ENCODE peak calls at places on chromosomes 11 and 22, in eight cellular contexts. One of them, this sample, is unnamed.

GRCh38 chr11:17692931-17693330 is 26.4 kb upstream of the MYOD1 start:
- DNase-seq in A549: no peak
- DNase-seq in GM12878: no peak
- DNase-seq in H1: no peak
- DNase-seq in endothelial cell of umbilical vein: no peak
- DNase-seq in WTC11: no peak
- DNase-seq in HepG2: no peak
- DNase-seq in HCT116: no peak
- DNase-seq in this sample: no peak

GRCh38 chr11:69385832-69386415 is 92.0 kb downstream of the MYEOV start:
- DNase-seq in H1: no peak
- DNase-seq in HepG2: no peak
- DNase-seq in endothelial cell of umbilical vein: no peak
- DNase-seq in GM12878: no peak
- DNase-seq in HCT116: no peak
- DNase-seq in WTC11: no peak
- DNase-seq in A549: no peak
- DNase-seq in this sample: no peak

GRCh38 chr22:42664976-42665831 is 16.0 kb upstream of the CYB5R3 start:
- DNase-seq in endothelial cell of umbilical vein: no peak
- DNase-seq in HCT116: no peak
- DNase-seq in GM12878: peak; percentile 93
- DNase-seq in WTC11: no peak
- DNase-seq in A549: no peak
- DNase-seq in HepG2: no peak
- DNase-seq in H1: no peak
- DNase-seq in this sample: no peak

GRCh38 chr11:47328449-47329390 is 23.8 kb downstream of the MYBPC3 start:
- DNase-seq in GM12878: peak; percentile 25
- DNase-seq in H1: no peak
- DNase-seq in HepG2: no peak
- DNase-seq in A549: no peak
- DNase-seq in WTC11: no peak
- DNase-seq in HCT116: no peak
- DNase-seq in endothelial cell of umbilical vein: no peak
- DNase-seq in this sample: no peak

GRCh38 chr11:86797133-86797532 is 3.2 kb upstream of the PRSS23 start:
- DNase-seq in A549: no peak
- DNase-seq in WTC11: no peak
- DNase-seq in GM12878: no peak
- DNase-seq in HCT116: no peak
- DNase-seq in endothelial cell of umbilical vein: no peak
- DNase-seq in H1: no peak
- DNase-seq in HepG2: no peak
- DNase-seq in this sample: no peak

GRCh38 chr22:49299821-49300231 is 527.8 kb downstream of the BRD1 start:
- DNase-seq in A549: no peak
- DNase-seq in HCT116: no peak
- DNase-seq in GM12878: no peak
- DNase-seq in endothelial cell of umbilical vein: no peak
- DNase-seq in HepG2: no peak
- DNase-seq in H1: no peak
- DNase-seq in WTC11: no peak
- DNase-seq in this sample: no peak

GRCh38 chr11:57409321-57410100 is 17.4 kb downstream of the SLC43A3 start:
- DNase-seq in HCT116: no peak
- DNase-seq in GM12878: no peak
- DNase-seq in H1: no peak
- DNase-seq in endothelial cell of umbilical vein: no peak
- DNase-seq in WTC11: no peak
- DNase-seq in HepG2: no peak
- DNase-seq in A549: no peak
- DNase-seq in this sample: no peak

GRCh38 chr22:43829904-43830851 is 18.1 kb upstream of the EFCAB6 start:
- DNase-seq in WTC11: no peak
- DNase-seq in A549: no peak
- DNase-seq in H1: no peak
- DNase-seq in HCT116: no peak
- DNase-seq in HepG2: no peak
- DNase-seq in endothelial cell of umbilical vein: no peak
- DNase-seq in GM12878: no peak
- DNase-seq in this sample: no peak

GRCh38 chr22:30266445-30267381 is at the start of gene OSM:
- DNase-seq in endothelial cell of umbilical vein: no peak
- DNase-seq in A549: no peak
- DNase-seq in WTC11: no peak
- DNase-seq in GM12878: no peak
- DNase-seq in HCT116: no peak
- DNase-seq in H1: no peak
- DNase-seq in HepG2: no peak
- DNase-seq in this sample: peak; percentile 92

GRCh38 chr22:26642465-26643367 is 14.7 kb upstream of the MIAT start:
- DNase-seq in GM12878: no peak
- DNase-seq in H1: no peak
- DNase-seq in A549: no peak
- DNase-seq in WTC11: peak; percentile 47
- DNase-seq in HepG2: no peak
- DNase-seq in endothelial cell of umbilical vein: no peak
- DNase-seq in HCT116: no peak
- DNase-seq in this sample: peak; percentile 84

GRCh38 chr11:77505956-77506355 is 32.1 kb upstream of the PAK1 start:
- DNase-seq in HCT116: no peak
- DNase-seq in endothelial cell of umbilical vein: no peak
- DNase-seq in WTC11: no peak
- DNase-seq in H1: no peak
- DNase-seq in GM12878: no peak
- DNase-seq in HepG2: no peak
- DNase-seq in A549: no peak
- DNase-seq in this sample: no peak

GRCh38 chr22:38871360-38872171 is 450 bp downstream of the CBX6 start:
- DNase-seq in WTC11: no peak
- DNase-seq in endothelial cell of umbilical vein: no peak
- DNase-seq in H1: no peak
- DNase-seq in GM12878: no peak
- DNase-seq in HepG2: no peak
- DNase-seq in HCT116: no peak
- DNase-seq in A549: peak; percentile 19
- DNase-seq in this sample: peak; percentile 41

GRCh38 chr11:120610101-120610500 is 98.6 kb downstream of the GRIK4 start:
- DNase-seq in H1: no peak
- DNase-seq in GM12878: no peak
- DNase-seq in A549: no peak
- DNase-seq in WTC11: no peak
- DNase-seq in HCT116: no peak
- DNase-seq in endothelial cell of umbilical vein: no peak
- DNase-seq in HepG2: no peak
- DNase-seq in this sample: no peak

GRCh38 chr11:49499117-49499516 is 290.7 kb upstream of the FOLH1 start:
- DNase-seq in HCT116: no peak
- DNase-seq in WTC11: no peak
- DNase-seq in H1: no peak
- DNase-seq in endothelial cell of umbilical vein: no peak
- DNase-seq in A549: no peak
- DNase-seq in HepG2: no peak
- DNase-seq in GM12878: no peak
- DNase-seq in this sample: no peak

GRCh38 chr11:85922367-85922766 is 67.2 kb downstream of the CCDC83 start:
- DNase-seq in HepG2: no peak
- DNase-seq in A549: no peak
- DNase-seq in GM12878: peak; percentile 39
- DNase-seq in endothelial cell of umbilical vein: no peak
- DNase-seq in H1: no peak
- DNase-seq in WTC11: no peak
- DNase-seq in HCT116: no peak
- DNase-seq in this sample: no peak

GRCh38 chr22:43200555-43200954 is 13.6 kb upstream of the TTLL12 start:
- DNase-seq in A549: no peak
- DNase-seq in HepG2: no peak
- DNase-seq in H1: no peak
- DNase-seq in endothelial cell of umbilical vein: no peak
- DNase-seq in WTC11: no peak
- DNase-seq in GM12878: no peak
- DNase-seq in HCT116: no peak
- DNase-seq in this sample: no peak

DNA sequence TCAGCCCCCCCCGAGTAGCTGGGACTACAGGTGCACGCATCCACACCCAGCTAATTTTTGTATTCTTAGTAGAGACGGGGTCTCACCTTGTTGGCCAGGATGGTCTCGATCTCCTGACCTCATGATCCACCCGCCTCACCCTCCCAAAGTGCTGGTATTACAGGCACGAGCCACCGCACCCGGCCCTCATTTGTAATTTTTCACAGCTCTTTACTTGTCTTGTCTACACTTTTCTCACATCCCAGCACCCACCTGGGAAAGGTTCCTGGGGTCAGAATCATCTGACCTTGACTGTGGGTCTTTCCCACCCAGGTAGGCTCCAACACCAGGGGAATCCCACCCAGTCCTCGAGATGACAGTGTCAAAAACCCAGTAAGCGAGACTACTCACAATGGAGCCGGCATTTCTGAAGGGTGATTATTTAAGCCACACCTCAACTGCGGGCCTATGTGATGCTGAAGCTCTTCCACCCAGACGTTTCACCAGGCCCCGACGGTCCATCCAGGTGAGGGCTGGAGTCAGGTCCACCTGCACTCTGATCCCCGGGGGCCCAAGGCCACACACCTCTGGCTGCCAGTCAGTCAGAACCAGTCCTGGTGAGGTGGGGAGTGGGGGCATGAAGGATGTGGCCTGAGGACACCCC is 23.4 kb downstream of the CELSR1 start:
- DNase-seq in GM12878: peak; percentile 23
- DNase-seq in H1: no peak
- DNase-seq in WTC11: no peak
- DNase-seq in HCT116: no peak
- DNase-seq in HepG2: no peak
- DNase-seq in A549: no peak
- DNase-seq in endothelial cell of umbilical vein: no peak
- DNase-seq in this sample: no peak
- TF ChIP-seq MAX in GM12878: no peak
- TF ChIP-seq MAX in H1: no peak
- TF ChIP-seq MAX in WTC11: no peak
- TF ChIP-seq MAX in HCT116: no peak
- TF ChIP-seq MAX in HepG2: no peak
- TF ChIP-seq MAX in A549: no peak
- TF ChIP-seq MAX in endothelial cell of umbilical vein: no peak
- TF ChIP-seq MAX in this sample: no peak

GRCh38 chr11:27183672-27184457 is 143.2 kb downstream of the BBOX1 start:
- DNase-seq in A549: peak; percentile 78
- DNase-seq in WTC11: peak; percentile 43
- DNase-seq in GM12878: peak; percentile 12
- DNase-seq in endothelial cell of umbilical vein: peak; percentile 66
- DNase-seq in HepG2: peak; percentile 63
- DNase-seq in HCT116: peak; percentile 51
- DNase-seq in H1: no peak
- DNase-seq in this sample: peak; percentile 73

GRCh38 chr11:27179334-27179733 is 138.7 kb downstream of the BBOX1 start:
- DNase-seq in A549: no peak
- DNase-seq in HepG2: no peak
- DNase-seq in H1: no peak
- DNase-seq in GM12878: no peak
- DNase-seq in WTC11: no peak
- DNase-seq in endothelial cell of umbilical vein: no peak
- DNase-seq in HCT116: no peak
- DNase-seq in this sample: no peak

GRCh38 chr11:27187848-27188621 is 147.4 kb downstream of the BBOX1 start:
- DNase-seq in A549: no peak
- DNase-seq in endothelial cell of umbilical vein: no peak
- DNase-seq in H1: no peak
- DNase-seq in HCT116: no peak
- DNase-seq in GM12878: no peak
- DNase-seq in WTC11: no peak
- DNase-seq in HepG2: no peak
- DNase-seq in this sample: no peak

GRCh38 chr11:27187075-27187847 is 146.6 kb downstream of the BBOX1 start:
- DNase-seq in A549: no peak
- DNase-seq in HepG2: peak; percentile 45
- DNase-seq in H1: no peak
- DNase-seq in GM12878: no peak
- DNase-seq in HCT116: no peak
- DNase-seq in WTC11: no peak
- DNase-seq in endothelial cell of umbilical vein: no peak
- DNase-seq in this sample: no peak

DNA sequence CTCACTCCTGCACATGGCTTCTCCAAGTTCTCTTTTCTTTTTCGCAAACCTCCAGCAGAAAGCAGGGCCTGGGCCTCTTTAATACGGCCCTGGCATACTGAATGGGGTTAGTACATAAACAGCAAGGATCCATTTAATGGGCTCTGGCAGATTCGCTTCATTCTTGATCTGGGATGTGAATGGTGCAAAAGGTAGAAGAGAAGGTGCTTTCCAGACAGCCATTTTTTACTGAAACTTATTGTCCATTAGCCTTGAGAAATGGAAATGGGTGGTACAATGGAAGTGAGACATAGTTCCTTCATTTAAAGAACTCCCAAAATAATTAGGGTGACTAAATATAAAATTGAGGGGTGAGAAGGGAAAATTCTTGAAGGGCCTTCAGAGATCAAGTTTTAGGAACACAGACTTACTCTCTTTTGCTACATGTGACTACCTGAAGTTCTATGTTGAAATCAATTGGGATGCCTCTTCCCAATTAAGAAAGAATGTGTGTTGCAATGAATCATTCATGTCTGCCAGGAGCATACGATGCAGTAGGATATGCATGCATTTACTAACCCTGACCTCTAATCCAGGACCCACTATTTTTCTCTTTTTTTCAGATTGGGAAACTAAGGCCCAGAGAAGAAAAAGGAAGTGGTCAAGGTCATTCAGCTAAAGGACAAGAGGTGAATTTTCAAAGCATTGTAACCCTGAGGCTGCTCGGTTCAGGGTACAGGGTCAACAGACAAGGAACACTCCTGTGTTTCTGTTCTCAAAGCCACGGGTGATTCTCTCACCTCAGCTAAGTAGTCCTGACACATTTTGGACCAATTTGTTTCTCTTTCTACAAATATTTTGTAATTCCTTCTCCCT is 144.1 kb downstream of the BBOX1 start:
- DNase-seq in H1: no peak
- DNase-seq in WTC11: no peak
- DNase-seq in HCT116: no peak
- DNase-seq in HepG2: no peak
- DNase-seq in GM12878: no peak
- DNase-seq in A549: no peak
- DNase-seq in endothelial cell of umbilical vein: no peak
- DNase-seq in this sample: peak; percentile 30
- TF ChIP-seq MAX in H1: no peak
- TF ChIP-seq MAX in WTC11: no peak
- TF ChIP-seq MAX in HCT116: no peak
- TF ChIP-seq MAX in HepG2: no peak
- TF ChIP-seq MAX in GM12878: no peak
- TF ChIP-seq MAX in A549: no peak
- TF ChIP-seq MAX in endothelial cell of umbilical vein: no peak
- TF ChIP-seq MAX in this sample: no peak

GRCh38 chr11:115999437-115999836 is 495.2 kb upstream of the CADM1 start:
- DNase-seq in A549: no peak
- DNase-seq in HCT116: no peak
- DNase-seq in H1: no peak
- DNase-seq in HepG2: no peak
- DNase-seq in GM12878: no peak
- DNase-seq in endothelial cell of umbilical vein: no peak
- DNase-seq in WTC11: no peak
- DNase-seq in this sample: no peak
- TF ChIP-seq MAX in A549: no peak
- TF ChIP-seq MAX in HCT116: no peak
- TF ChIP-seq MAX in H1: no peak
- TF ChIP-seq MAX in HepG2: no peak
- TF ChIP-seq MAX in GM12878: no peak
- TF ChIP-seq MAX in endothelial cell of umbilical vein: no peak
- TF ChIP-seq MAX in WTC11: no peak
- TF ChIP-seq MAX in this sample: no peak

GRCh38 chr22:41504397-41504796 is 35.5 kb downstream of the ACO2 start:
- DNase-seq in HCT116: no peak
- DNase-seq in A549: no peak
- DNase-seq in GM12878: no peak
- DNase-seq in H1: no peak
- DNase-seq in endothelial cell of umbilical vein: no peak
- DNase-seq in HepG2: no peak
- DNase-seq in WTC11: no peak
- DNase-seq in this sample: peak; percentile 72
- TF ChIP-seq MAX in HCT116: no peak
- TF ChIP-seq MAX in A549: no peak
- TF ChIP-seq MAX in GM12878: no peak
- TF ChIP-seq MAX in H1: no peak
- TF ChIP-seq MAX in endothelial cell of umbilical vein: no peak
- TF ChIP-seq MAX in HepG2: no peak
- TF ChIP-seq MAX in WTC11: no peak
- TF ChIP-seq MAX in this sample: no peak